ENCODE peak calls at places on chromosomes 11 and 22, in eight cellular contexts. O is GM13977, Z is osteoblast, W is PC-3, X is WERI-Rb-1, V is cardiac fibroblast, Y is upper lobe of right lung, F is RWPE1. A is an unnamed sample.

GRCh38 chr11:108324587-108324986 is 101.7 kb downstream of the ATM start:
- DNase-seq in O (no peak), Z (peak), W (peak), X (no peak), V (peak), Y (no peak), F (no peak), A (no peak)

GRCh38 chr11:26286472-26287066 is 45.4 kb upstream of the ANO3 start:
- DNase-seq in O (no peak), Z (peak), W (peak), X (peak), V (peak), Y (no peak), F (peak), A (no peak)

GRCh38 chr11:22461626-22462025 is 123.4 kb downstream of the SLC17A6 start:
- DNase-seq in O (no peak), Z (no peak), W (no peak), X (no peak), V (no peak), Y (no peak), F (no peak), A (no peak)

GRCh38 chr22:31926969-31927368 is 17.4 kb upstream of the YWHAH start:
- DNase-seq in O (peak), Z (no peak), W (no peak), X (peak), V (no peak), Y (no peak), F (peak), A (no peak)

GRCh38 chr22:26763633-26764295 is 106.4 kb downstream of the MIAT start:
- DNase-seq in O (no peak), Z (peak), W (peak), X (no peak), V (peak), Y (no peak), F (peak), A (no peak)

GRCh38 chr22:48579035-48579914 is 1248.4 kb downstream of the BRD1 start:
- DNase-seq in O (no peak), Z (no peak), W (no peak), X (no peak), V (no peak), Y (no peak), F (no peak), A (no peak)

GRCh38 chr22:40401981-40402406 is 31.6 kb downstream of the SGSM3 start:
- DNase-seq in O (no peak), Z (no peak), W (no peak), X (no peak), V (no peak), Y (no peak), F (no peak), A (no peak)

GRCh38 chr11:46281374-46281831 is 3.9 kb downstream of the CREB3L1 start:
- DNase-seq in O (no peak), Z (peak), W (no peak), X (no peak), V (peak), Y (no peak), F (no peak), A (no peak)

GRCh38 chr11:133714471-133715375 is 130.6 kb downstream of the SPATA19 start:
- DNase-seq in O (no peak), Z (no peak), W (no peak), X (peak), V (no peak), Y (no peak), F (no peak), A (no peak)

GRCh38 chr11:14773755-14774154 is 118.3 kb downstream of the CYP2R1 start:
- DNase-seq in O (no peak), Z (no peak), W (no peak), X (no peak), V (peak), Y (no peak), F (no peak), A (no peak)
- TF ChIP-seq CTCF in O (no peak), Z (no peak), W (peak), X (peak), V (peak), Y (no peak), F (no peak), A (no peak)

GRCh38 chr11:75525433-75526191 is at the start of gene GDPD5:
- DNase-seq in O (peak), Z (peak), W (peak), X (peak), V (peak), Y (peak), F (peak), A (peak)
- TF ChIP-seq CTCF in O (peak), Z (peak), W (peak), X (peak), V (no peak), Y (peak), F (peak), A (peak)

GRCh38 chr11:17767301-17767885 is 32.8 kb downstream of the KCNC1 start:
- DNase-seq in O (no peak), Z (peak), W (no peak), X (no peak), V (no peak), Y (peak), F (no peak), A (no peak)

GRCh38 chr11:17765381-17766359 is 31.1 kb downstream of the KCNC1 start:
- DNase-seq in O (no peak), Z (peak), W (no peak), X (no peak), V (no peak), Y (peak), F (no peak), A (no peak)

GRCh38 chr11:17768547-17768946 is 34.0 kb downstream of the KCNC1 start:
- DNase-seq in O (no peak), Z (peak), W (no peak), X (no peak), V (no peak), Y (peak), F (no peak), A (no peak)

GRCh38 chr11:17767914-17768313 is 33.3 kb downstream of the KCNC1 start:
- DNase-seq in O (no peak), Z (peak), W (no peak), X (no peak), V (no peak), Y (peak), F (no peak), A (no peak)

DNA sequence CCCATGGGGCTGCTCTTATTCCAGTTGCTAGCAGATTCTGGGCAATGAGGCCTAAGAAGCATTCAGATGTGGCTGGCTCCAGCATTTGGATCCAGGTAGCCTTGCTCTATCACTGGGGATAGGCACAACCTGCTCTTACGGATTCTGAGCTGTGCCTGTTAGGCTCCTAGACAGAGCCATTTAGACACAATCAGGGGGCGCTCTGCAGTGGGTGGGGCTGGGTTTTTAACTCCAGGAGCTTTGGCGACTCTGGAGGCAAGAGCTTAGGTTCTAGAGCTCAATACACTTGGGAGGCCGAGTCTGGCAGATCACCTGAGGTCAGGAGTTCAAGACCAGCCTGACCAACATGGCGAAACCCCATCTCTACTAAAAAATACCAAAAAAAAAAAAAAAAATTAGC is 32.0 kb downstream of the KCNC1 start:
- DNase-seq in O (no peak), Z (no peak), W (no peak), X (no peak), V (no peak), Y (peak), F (no peak), A (no peak)
- TF ChIP-seq CTCF in O (peak), Z (peak), W (no peak), X (peak), V (peak), Y (no peak), F (no peak), A (no peak)

DNA sequence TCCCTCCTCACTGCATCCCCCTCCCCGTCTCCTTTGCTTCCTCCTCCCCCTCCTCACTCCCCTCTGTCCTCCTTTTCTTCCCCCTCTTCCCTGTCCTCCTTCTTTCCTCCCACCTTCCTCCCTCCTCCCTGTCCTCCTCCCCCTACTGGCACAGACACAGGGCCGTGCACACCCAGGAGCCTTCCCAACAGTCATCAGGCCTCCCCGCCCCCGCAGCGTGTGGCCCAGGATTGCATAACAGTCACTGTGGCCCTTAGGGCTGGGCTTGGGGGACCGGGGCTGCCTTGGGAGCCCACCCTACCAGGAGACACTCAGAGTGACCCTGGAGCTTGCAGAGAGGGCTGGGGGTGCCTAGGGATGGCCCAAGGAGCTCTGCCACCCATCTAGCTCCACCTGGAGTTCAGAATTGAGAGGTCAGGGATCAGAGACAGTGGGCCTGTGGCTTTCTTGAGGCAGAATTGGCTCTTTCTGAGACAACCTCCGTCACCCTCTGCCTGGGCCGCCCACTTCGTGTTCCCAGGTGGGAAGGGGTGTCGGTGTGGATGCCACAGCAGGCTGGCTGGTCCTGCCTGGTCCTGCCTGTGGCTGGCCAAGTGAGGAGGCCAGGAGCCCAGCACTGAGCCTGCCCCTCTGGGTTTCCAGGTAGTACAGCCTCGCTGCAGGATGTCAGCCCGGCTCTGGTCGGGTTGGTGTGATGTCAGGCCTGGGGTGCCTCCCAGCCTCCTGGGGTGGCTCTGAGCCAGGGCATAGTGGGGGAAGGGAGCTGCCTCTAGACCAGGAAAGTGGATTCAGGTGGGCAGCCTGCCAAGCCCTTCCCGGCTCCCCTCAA is 1.6 kb downstream of the SPI1 start:
- DNase-seq in O (no peak), Z (peak), W (no peak), X (no peak), V (no peak), Y (peak), F (no peak), A (no peak)
- TF ChIP-seq CTCF in O (peak), Z (no peak), W (no peak), X (peak), V (no peak), Y (no peak), F (no peak), A (no peak)

A was measured in D721Med.